ENCODE peak calls at places on chromosomes 4 and X, in nine cellular contexts. E is stimulated activated CD4-positive, alpha-beta T cell treated with anti-CD3 and anti-CD28 coated beads, Interleukin-2, amount 100 ng/mL, for 24 hours; R is left colon; Z is activated CD8-positive, alpha-beta memory T cell treated with anti-CD3 and anti-CD28 coated beads for 1 hour; M is H4; F is activated CD4-positive, CD25-positive, alpha-beta regulatory T cell; G is hypothalamus; W is T-cell; O is NCI-H1417 treated with DMSO at 0.1 percent for 48 hours. L is an unnamed sample.

GRCh38 chr4:156931267-156931666 is 40.3 kb downstream of the PDGFC start:
- DNase-seq in Z (no peak), R (no peak), W (no peak), F (no peak), O (no peak), M (peak), G (no peak), E (no peak), L (peak)

GRCh38 chr4:107951551-107951950 is 20.2 kb downstream of the CYP2U1 start:
- DNase-seq in M (no peak), G (no peak), W (no peak), E (no peak), R (no peak), F (no peak), O (no peak), Z (no peak), L (peak)

GRCh38 chrX:140764401-140764919 is 54.9 kb downstream of the LINC00632 start:
- DNase-seq in G (peak), Z (no peak), M (no peak), F (no peak), O (no peak), E (peak), W (no peak), R (no peak), L (peak)

GRCh38 chrX:50860518-50860917 is 46.5 kb upstream of the SHROOM4 start:
- DNase-seq in M (no peak), E (no peak), W (no peak), O (no peak), Z (no peak), F (no peak), G (no peak), R (no peak), L (no peak)

GRCh38 chrX:74085642-74086236 is 218.2 kb upstream of the ZCCHC13 start:
- DNase-seq in E (no peak), G (no peak), W (no peak), F (no peak), M (no peak), R (no peak), Z (no peak), O (no peak), L (no peak)

GRCh38 chrX:102835504-102836146 is 101.4 kb upstream of the RAB40AL start:
- DNase-seq in W (no peak), F (no peak), Z (no peak), E (peak), O (no peak), R (peak), M (no peak), G (no peak), L (peak)

GRCh38 chr4:110411599-110412011 is 64.3 kb upstream of the ENPEP start:
- DNase-seq in O (no peak), E (no peak), G (no peak), Z (no peak), M (no peak), R (no peak), F (no peak), W (no peak), L (no peak)

GRCh38 chr4:154911097-154911496 is 130.0 kb downstream of the RBM46 start:
- DNase-seq in W (no peak), O (no peak), F (no peak), Z (no peak), M (no peak), R (no peak), G (no peak), E (no peak), L (peak)

GRCh38 chrX:153924149-153924861 is 1.8 kb downstream of the ARHGAP4 start:
- DNase-seq in E (no peak), F (no peak), W (peak), G (peak), O (no peak), R (peak), Z (no peak), M (peak), L (no peak)

GRCh38 chrX:106862972-106863688 is 40.0 kb downstream of the RIPPLY1 start:
- DNase-seq in E (peak), O (no peak), G (no peak), Z (no peak), W (no peak), F (no peak), R (peak), M (peak), L (peak)

GRCh38 chrX:74492720-74493201 is 71.5 kb downstream of the SLC16A2 start:
- DNase-seq in R (peak), W (no peak), M (no peak), E (peak), F (no peak), O (peak), G (no peak), Z (peak), L (no peak)

GRCh38 chr4:8697826-8698225 is 105.3 kb downstream of the CPZ start:
- DNase-seq in G (no peak), M (no peak), Z (no peak), W (no peak), R (no peak), E (no peak), O (no peak), F (no peak), L (no peak)

GRCh38 chrX:135543924-135544323 is 23.5 kb downstream of the INTS6L start:
- DNase-seq in O (no peak), F (peak), W (no peak), E (peak), G (no peak), M (no peak), Z (peak), R (peak), L (no peak)

GRCh38 chr4:80336582-80336981 is 1.1 kb downstream of the CFAP299 start:
- DNase-seq in F (no peak), M (peak), Z (no peak), R (peak), W (no peak), E (no peak), O (no peak), G (no peak), L (peak)

GRCh38 chr4:169565606-169566351 is 46.6 kb downstream of the NEK1 start:
- DNase-seq in O (no peak), F (no peak), R (no peak), G (no peak), E (no peak), M (no peak), Z (no peak), W (no peak), L (no peak)

GRCh38 chr4:182843813-182844325 is 73.3 kb downstream of the DCTD start:
- DNase-seq in O (no peak), F (no peak), W (no peak), M (no peak), E (no peak), Z (no peak), G (no peak), R (no peak), L (peak)

GRCh38 chrX:8190341-8190830 is 19.3 kb upstream of the VCX2 start:
- DNase-seq in M (no peak), E (no peak), W (no peak), O (no peak), R (no peak), Z (no peak), F (no peak), G (no peak), L (no peak)

GRCh38 chrX:625137-625691 is 5.4 kb upstream of the SHOX start:
- DNase-seq in W (no peak), R (no peak), E (no peak), Z (no peak), M (no peak), O (no peak), F (no peak), G (no peak), L (no peak)

GRCh38 chrX:68938244-68939004 is 109.6 kb downstream of the EFNB1 start:
- DNase-seq in G (no peak), Z (no peak), R (no peak), M (peak), F (no peak), W (no peak), E (no peak), O (no peak), L (peak)

GRCh38 chr4:37471971-37472370 is 214.2 kb downstream of the RELL1 start:
- DNase-seq in G (no peak), O (no peak), W (no peak), R (peak), E (no peak), F (no peak), M (no peak), Z (no peak), L (no peak)

GRCh38 chrX:40402771-40403533 is 177.8 kb upstream of the ATP6AP2 start:
- DNase-seq in G (peak), F (no peak), W (no peak), M (peak), O (no peak), R (peak), Z (no peak), E (no peak), L (peak)

GRCh38 chr4:48127231-48127881 is 6.7 kb downstream of the TXK start:
- DNase-seq in R (no peak), O (no peak), Z (no peak), G (no peak), E (no peak), F (no peak), W (no peak), M (no peak), L (peak)

GRCh38 chr4:7342223-7342576 is 92.5 kb downstream of the PSAPL1 start:
- DNase-seq in E (no peak), Z (no peak), R (no peak), O (no peak), G (peak), F (no peak), M (no peak), W (no peak), L (no peak)

GRCh38 chrX:8273451-8273894 is 102.4 kb upstream of the VCX2 start:
- DNase-seq in Z (no peak), O (no peak), R (no peak), M (no peak), G (no peak), W (no peak), E (no peak), F (no peak), L (peak)

GRCh38 chrX:10239611-10240064 is 82.9 kb downstream of the CLCN4 start:
- DNase-seq in Z (no peak), R (no peak), F (no peak), M (peak), E (no peak), O (no peak), G (no peak), W (no peak), L (peak)

GRCh38 chr4:100189820-100190642 is at the start of gene DDIT4L:
- DNase-seq in M (no peak), O (no peak), F (no peak), R (peak), G (peak), Z (peak), W (no peak), E (peak), L (peak)

GRCh38 chr4:38091636-38092035 is 131.4 kb downstream of the PTTG2 start:
- DNase-seq in M (peak), Z (no peak), G (no peak), R (no peak), E (no peak), F (no peak), O (no peak), W (no peak), L (peak)

GRCh38 chr4:54553001-54553400 is 104.8 kb upstream of the KIT start:
- DNase-seq in Z (no peak), G (no peak), E (no peak), M (no peak), O (no peak), F (no peak), R (no peak), W (no peak), L (peak)

GRCh38 chr4:186226521-186227189 is 652 bp upstream of the KLKB1 start:
- DNase-seq in G (no peak), O (no peak), W (no peak), R (no peak), E (no peak), Z (no peak), M (no peak), F (no peak), L (no peak)

GRCh38 chrX:43815209-43815608 is 67.0 kb downstream of the MAOB start:
- DNase-seq in O (no peak), M (no peak), F (no peak), R (no peak), W (no peak), Z (no peak), G (no peak), E (no peak), L (no peak)